ENCODE peak calls at places on chromosomes 2 and 18, in ten cellular contexts. One of them, this sample, is unnamed. For H3K4me1, the result is how much of the 10 kb centered on the place peaks cover.

GRCh38 chr2:159755788-159756187 is 42.2 kb downstream of the CD302 start:
- DNase-seq in keratinocyte: peak
- DNase-seq in IMR-90: peak
- DNase-seq in left lung: no peak
- DNase-seq in stomach: no peak
- DNase-seq in HAP-1: peak
- DNase-seq in body of pancreas: no peak
- DNase-seq in upper lobe of right lung: no peak
- DNase-seq in HCT116: peak
- DNase-seq in right lobe of liver: no peak
- DNase-seq in this sample: no peak

GRCh38 chr2:172639823-172640222 is 83.9 kb downstream of the PDK1 start:
- DNase-seq in keratinocyte: no peak
- DNase-seq in IMR-90: peak
- DNase-seq in left lung: no peak
- DNase-seq in stomach: no peak
- DNase-seq in HAP-1: no peak
- DNase-seq in body of pancreas: no peak
- DNase-seq in upper lobe of right lung: no peak
- DNase-seq in HCT116: no peak
- DNase-seq in right lobe of liver: no peak
- DNase-seq in this sample: no peak

GRCh38 chr2:225614915-225615314 is 215.4 kb downstream of the NYAP2 start:
- DNase-seq in keratinocyte: no peak
- DNase-seq in IMR-90: no peak
- DNase-seq in left lung: no peak
- DNase-seq in stomach: no peak
- DNase-seq in HAP-1: no peak
- DNase-seq in body of pancreas: no peak
- DNase-seq in upper lobe of right lung: no peak
- DNase-seq in HCT116: no peak
- DNase-seq in right lobe of liver: no peak
- DNase-seq in this sample: no peak

GRCh38 chr2:120390381-120391055 is 44.6 kb downstream of the INHBB start:
- DNase-seq in keratinocyte: no peak
- DNase-seq in IMR-90: no peak
- DNase-seq in left lung: peak
- DNase-seq in stomach: peak
- DNase-seq in HAP-1: no peak
- DNase-seq in body of pancreas: peak
- DNase-seq in upper lobe of right lung: no peak
- DNase-seq in HCT116: no peak
- DNase-seq in right lobe of liver: no peak
- DNase-seq in this sample: no peak

GRCh38 chr2:42933824-42934254 is 141.5 kb upstream of the HAAO start:
- DNase-seq in keratinocyte: no peak
- DNase-seq in IMR-90: no peak
- DNase-seq in left lung: no peak
- DNase-seq in stomach: peak
- DNase-seq in HAP-1: no peak
- DNase-seq in body of pancreas: no peak
- DNase-seq in upper lobe of right lung: no peak
- DNase-seq in HCT116: no peak
- DNase-seq in right lobe of liver: no peak
- DNase-seq in this sample: no peak

GRCh38 chr2:70412294-70413075 is 110.6 kb upstream of the FAM136A start:
- DNase-seq in keratinocyte: no peak
- DNase-seq in IMR-90: peak
- DNase-seq in left lung: no peak
- DNase-seq in stomach: no peak
- DNase-seq in HAP-1: no peak
- DNase-seq in body of pancreas: no peak
- DNase-seq in upper lobe of right lung: no peak
- DNase-seq in HCT116: no peak
- DNase-seq in right lobe of liver: no peak
- DNase-seq in this sample: no peak

GRCh38 chr2:106223347-106223746 is 29.2 kb upstream of the UXS1 start:
- DNase-seq in keratinocyte: no peak
- DNase-seq in IMR-90: no peak
- DNase-seq in left lung: no peak
- DNase-seq in stomach: no peak
- DNase-seq in HAP-1: no peak
- DNase-seq in body of pancreas: no peak
- DNase-seq in upper lobe of right lung: no peak
- DNase-seq in HCT116: no peak
- DNase-seq in right lobe of liver: no peak
- DNase-seq in this sample: no peak

GRCh38 chr2:221629478-221629877 is 57.4 kb upstream of the EPHA4 start:
- DNase-seq in keratinocyte: no peak
- DNase-seq in IMR-90: peak
- DNase-seq in left lung: no peak
- DNase-seq in stomach: no peak
- DNase-seq in HAP-1: no peak
- DNase-seq in body of pancreas: no peak
- DNase-seq in upper lobe of right lung: no peak
- DNase-seq in HCT116: peak
- DNase-seq in right lobe of liver: no peak
- DNase-seq in this sample: no peak

GRCh38 chr2:7015007-7015950 is 98.1 kb downstream of the RNF144A start:
- DNase-seq in keratinocyte: no peak
- DNase-seq in IMR-90: no peak
- DNase-seq in left lung: no peak
- DNase-seq in stomach: no peak
- DNase-seq in HAP-1: no peak
- DNase-seq in body of pancreas: no peak
- DNase-seq in upper lobe of right lung: no peak
- DNase-seq in HCT116: no peak
- DNase-seq in right lobe of liver: no peak
- DNase-seq in this sample: no peak

GRCh38 chr2:7016120-7016519 is 98.9 kb downstream of the RNF144A start:
- DNase-seq in keratinocyte: no peak
- DNase-seq in IMR-90: no peak
- DNase-seq in left lung: no peak
- DNase-seq in stomach: no peak
- DNase-seq in HAP-1: no peak
- DNase-seq in body of pancreas: no peak
- DNase-seq in upper lobe of right lung: no peak
- DNase-seq in HCT116: no peak
- DNase-seq in right lobe of liver: no peak
- DNase-seq in this sample: no peak

GRCh38 chr2:7013761-7014160 is 96.5 kb downstream of the RNF144A start:
- DNase-seq in keratinocyte: no peak
- DNase-seq in IMR-90: no peak
- DNase-seq in left lung: no peak
- DNase-seq in stomach: no peak
- DNase-seq in HAP-1: no peak
- DNase-seq in body of pancreas: no peak
- DNase-seq in upper lobe of right lung: no peak
- DNase-seq in HCT116: no peak
- DNase-seq in right lobe of liver: no peak
- DNase-seq in this sample: no peak

GRCh38 chr2:7012141-7012809 is 95.1 kb downstream of the RNF144A start:
- DNase-seq in keratinocyte: no peak
- DNase-seq in IMR-90: no peak
- DNase-seq in left lung: no peak
- DNase-seq in stomach: no peak
- DNase-seq in HAP-1: no peak
- DNase-seq in body of pancreas: no peak
- DNase-seq in upper lobe of right lung: no peak
- DNase-seq in HCT116: no peak
- DNase-seq in right lobe of liver: no peak
- DNase-seq in this sample: no peak

DNA sequence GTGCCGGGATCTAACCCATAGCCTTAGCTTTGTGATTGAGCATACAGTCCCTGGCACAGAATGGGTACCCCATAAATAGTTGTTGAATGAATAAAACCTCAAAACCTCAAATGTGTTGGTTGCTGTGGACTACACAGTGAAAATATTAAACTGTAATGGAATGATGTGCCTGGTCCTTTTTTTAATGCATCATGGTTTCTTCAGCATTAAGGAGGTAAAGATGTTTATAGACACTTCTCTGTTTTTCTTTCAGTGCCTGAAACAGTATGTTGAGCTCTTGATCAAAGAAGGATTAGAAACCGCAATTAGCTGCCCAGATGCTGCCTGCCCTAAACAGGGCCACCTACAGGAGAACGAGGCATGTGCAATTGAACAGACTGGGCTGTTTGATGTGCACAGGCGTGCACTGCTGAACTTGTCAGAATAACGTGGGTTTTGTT is 97.0 kb downstream of the RNF144A start:
- DNase-seq in keratinocyte: no peak
- DNase-seq in IMR-90: no peak
- DNase-seq in left lung: no peak
- DNase-seq in stomach: no peak
- DNase-seq in HAP-1: peak
- DNase-seq in body of pancreas: no peak
- DNase-seq in upper lobe of right lung: no peak
- DNase-seq in HCT116: peak
- DNase-seq in right lobe of liver: no peak
- DNase-seq in this sample: no peak
- H3K4me1 ChIP-seq in keratinocyte: under half
- H3K4me1 ChIP-seq in IMR-90: under half
- H3K4me1 ChIP-seq in left lung: under half
- H3K4me1 ChIP-seq in stomach: under half
- H3K4me1 ChIP-seq in HAP-1: under half
- H3K4me1 ChIP-seq in body of pancreas: half or more
- H3K4me1 ChIP-seq in upper lobe of right lung: under half
- H3K4me1 ChIP-seq in HCT116: under half
- H3K4me1 ChIP-seq in right lobe of liver: under half
- H3K4me1 ChIP-seq in this sample: under half

GRCh38 chr2:190216829-190217228 is 102.8 kb downstream of the HIBCH start:
- DNase-seq in keratinocyte: no peak
- DNase-seq in IMR-90: no peak
- DNase-seq in left lung: no peak
- DNase-seq in stomach: peak
- DNase-seq in HAP-1: peak
- DNase-seq in body of pancreas: peak
- DNase-seq in upper lobe of right lung: no peak
- DNase-seq in HCT116: no peak
- DNase-seq in right lobe of liver: peak
- DNase-seq in this sample: peak

GRCh38 chr2:190219186-190219585 is 100.4 kb downstream of the HIBCH start:
- DNase-seq in keratinocyte: no peak
- DNase-seq in IMR-90: no peak
- DNase-seq in left lung: no peak
- DNase-seq in stomach: no peak
- DNase-seq in HAP-1: no peak
- DNase-seq in body of pancreas: no peak
- DNase-seq in upper lobe of right lung: no peak
- DNase-seq in HCT116: no peak
- DNase-seq in right lobe of liver: no peak
- DNase-seq in this sample: no peak

GRCh38 chr2:190217616-190218015 is 102.0 kb downstream of the HIBCH start:
- DNase-seq in keratinocyte: no peak
- DNase-seq in IMR-90: no peak
- DNase-seq in left lung: no peak
- DNase-seq in stomach: no peak
- DNase-seq in HAP-1: no peak
- DNase-seq in body of pancreas: no peak
- DNase-seq in upper lobe of right lung: no peak
- DNase-seq in HCT116: no peak
- DNase-seq in right lobe of liver: no peak
- DNase-seq in this sample: no peak

GRCh38 chr2:190215620-190216019 is 104.0 kb downstream of the HIBCH start:
- DNase-seq in keratinocyte: no peak
- DNase-seq in IMR-90: no peak
- DNase-seq in left lung: no peak
- DNase-seq in stomach: no peak
- DNase-seq in HAP-1: peak
- DNase-seq in body of pancreas: no peak
- DNase-seq in upper lobe of right lung: no peak
- DNase-seq in HCT116: no peak
- DNase-seq in right lobe of liver: no peak
- DNase-seq in this sample: no peak

DNA sequence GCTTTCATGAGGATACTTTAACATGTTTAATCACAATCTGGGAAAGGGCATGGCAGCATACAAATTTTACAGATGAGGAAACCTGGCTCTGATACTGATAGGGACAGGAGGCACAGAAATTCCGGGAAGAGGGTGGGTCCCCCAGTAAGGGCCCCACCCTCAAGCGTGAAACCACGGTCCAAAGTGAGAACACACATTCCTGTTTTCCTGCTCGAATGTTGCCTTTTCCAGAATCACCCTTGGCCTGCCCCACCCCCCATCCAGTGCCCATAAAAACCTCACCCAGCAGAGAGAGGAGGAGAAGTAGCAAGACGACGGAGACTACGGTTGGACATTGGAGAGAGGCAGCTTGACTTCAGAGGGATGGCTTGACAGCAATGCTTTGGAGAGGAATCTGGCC is 98.2 kb downstream of the HIBCH start:
- DNase-seq in keratinocyte: no peak
- DNase-seq in IMR-90: no peak
- DNase-seq in left lung: no peak
- DNase-seq in stomach: no peak
- DNase-seq in HAP-1: no peak
- DNase-seq in body of pancreas: no peak
- DNase-seq in upper lobe of right lung: no peak
- DNase-seq in HCT116: no peak
- DNase-seq in right lobe of liver: no peak
- DNase-seq in this sample: no peak
- H3K4me1 ChIP-seq in keratinocyte: under half
- H3K4me1 ChIP-seq in IMR-90: under half
- H3K4me1 ChIP-seq in left lung: under half
- H3K4me1 ChIP-seq in stomach: under half
- H3K4me1 ChIP-seq in HAP-1: under half
- H3K4me1 ChIP-seq in body of pancreas: under half
- H3K4me1 ChIP-seq in upper lobe of right lung: under half
- H3K4me1 ChIP-seq in HCT116: under half
- H3K4me1 ChIP-seq in right lobe of liver: under half
- H3K4me1 ChIP-seq in this sample: under half

GRCh38 chr18:57004366-57005121 is 142.3 kb upstream of the BOD1L2 start:
- DNase-seq in keratinocyte: no peak
- DNase-seq in IMR-90: peak
- DNase-seq in left lung: no peak
- DNase-seq in stomach: no peak
- DNase-seq in HAP-1: no peak
- DNase-seq in body of pancreas: no peak
- DNase-seq in upper lobe of right lung: no peak
- DNase-seq in HCT116: no peak
- DNase-seq in right lobe of liver: no peak
- DNase-seq in this sample: no peak

GRCh38 chr18:57003342-57003741 is 143.5 kb upstream of the BOD1L2 start:
- DNase-seq in keratinocyte: no peak
- DNase-seq in IMR-90: no peak
- DNase-seq in left lung: no peak
- DNase-seq in stomach: no peak
- DNase-seq in HAP-1: no peak
- DNase-seq in body of pancreas: no peak
- DNase-seq in upper lobe of right lung: no peak
- DNase-seq in HCT116: no peak
- DNase-seq in right lobe of liver: no peak
- DNase-seq in this sample: no peak

GRCh38 chr18:56999823-57000222 is 147.1 kb upstream of the BOD1L2 start:
- DNase-seq in keratinocyte: no peak
- DNase-seq in IMR-90: no peak
- DNase-seq in left lung: no peak
- DNase-seq in stomach: no peak
- DNase-seq in HAP-1: no peak
- DNase-seq in body of pancreas: no peak
- DNase-seq in upper lobe of right lung: no peak
- DNase-seq in HCT116: no peak
- DNase-seq in right lobe of liver: no peak
- DNase-seq in this sample: no peak

GRCh38 chr18:56997200-56997599 is 149.7 kb upstream of the BOD1L2 start:
- DNase-seq in keratinocyte: no peak
- DNase-seq in IMR-90: no peak
- DNase-seq in left lung: no peak
- DNase-seq in stomach: no peak
- DNase-seq in HAP-1: no peak
- DNase-seq in body of pancreas: no peak
- DNase-seq in upper lobe of right lung: no peak
- DNase-seq in HCT116: no peak
- DNase-seq in right lobe of liver: no peak
- DNase-seq in this sample: no peak

DNA sequence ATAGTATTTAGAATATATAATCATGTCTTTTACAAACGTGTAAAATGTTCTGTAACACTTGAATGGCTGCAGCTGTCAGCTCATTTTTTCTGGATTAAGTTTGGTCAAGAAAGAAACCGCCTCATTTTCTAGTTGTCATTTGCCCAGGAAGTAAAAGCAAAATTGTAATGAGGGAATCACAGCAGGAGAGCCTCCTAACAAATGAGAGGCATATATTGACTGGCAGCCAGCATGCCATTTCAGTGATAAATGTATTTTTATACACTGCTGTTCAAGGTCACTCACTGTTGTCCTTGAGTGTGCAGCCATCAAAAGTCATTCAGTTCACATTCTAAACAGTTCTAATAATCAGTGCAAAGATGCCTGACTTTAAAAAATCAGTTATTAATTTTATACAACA is 144.3 kb upstream of the BOD1L2 start:
- DNase-seq in keratinocyte: no peak
- DNase-seq in IMR-90: no peak
- DNase-seq in left lung: no peak
- DNase-seq in stomach: no peak
- DNase-seq in HAP-1: no peak
- DNase-seq in body of pancreas: no peak
- DNase-seq in upper lobe of right lung: no peak
- DNase-seq in HCT116: no peak
- DNase-seq in right lobe of liver: no peak
- DNase-seq in this sample: no peak
- H3K4me1 ChIP-seq in keratinocyte: under half
- H3K4me1 ChIP-seq in IMR-90: under half
- H3K4me1 ChIP-seq in left lung: under half
- H3K4me1 ChIP-seq in stomach: under half
- H3K4me1 ChIP-seq in HAP-1: under half
- H3K4me1 ChIP-seq in body of pancreas: under half
- H3K4me1 ChIP-seq in upper lobe of right lung: under half
- H3K4me1 ChIP-seq in HCT116: under half
- H3K4me1 ChIP-seq in right lobe of liver: under half
- H3K4me1 ChIP-seq in this sample: under half

GRCh38 chr2:9984217-9984739 is 32.8 kb downstream of the GRHL1 start:
- DNase-seq in keratinocyte: peak
- DNase-seq in IMR-90: peak
- DNase-seq in left lung: no peak
- DNase-seq in stomach: no peak
- DNase-seq in HAP-1: peak
- DNase-seq in body of pancreas: no peak
- DNase-seq in upper lobe of right lung: no peak
- DNase-seq in HCT116: peak
- DNase-seq in right lobe of liver: no peak
- DNase-seq in this sample: no peak

GRCh38 chr2:9982891-9983290 is 31.4 kb downstream of the GRHL1 start:
- DNase-seq in keratinocyte: no peak
- DNase-seq in IMR-90: no peak
- DNase-seq in left lung: no peak
- DNase-seq in stomach: no peak
- DNase-seq in HAP-1: no peak
- DNase-seq in body of pancreas: no peak
- DNase-seq in upper lobe of right lung: no peak
- DNase-seq in HCT116: no peak
- DNase-seq in right lobe of liver: no peak
- DNase-seq in this sample: no peak

GRCh38 chr2:9985531-9985930 is 34.0 kb downstream of the GRHL1 start:
- DNase-seq in keratinocyte: no peak
- DNase-seq in IMR-90: no peak
- DNase-seq in left lung: no peak
- DNase-seq in stomach: no peak
- DNase-seq in HAP-1: no peak
- DNase-seq in body of pancreas: no peak
- DNase-seq in upper lobe of right lung: no peak
- DNase-seq in HCT116: no peak
- DNase-seq in right lobe of liver: no peak
- DNase-seq in this sample: no peak

GRCh38 chr2:9983413-9984216 is 32.1 kb downstream of the GRHL1 start:
- DNase-seq in keratinocyte: no peak
- DNase-seq in IMR-90: peak
- DNase-seq in left lung: no peak
- DNase-seq in stomach: no peak
- DNase-seq in HAP-1: no peak
- DNase-seq in body of pancreas: no peak
- DNase-seq in upper lobe of right lung: no peak
- DNase-seq in HCT116: no peak
- DNase-seq in right lobe of liver: no peak
- DNase-seq in this sample: no peak

GRCh38 chr2:9984861-9985480 is 33.5 kb downstream of the GRHL1 start:
- DNase-seq in keratinocyte: no peak
- DNase-seq in IMR-90: peak
- DNase-seq in left lung: no peak
- DNase-seq in stomach: no peak
- DNase-seq in HAP-1: no peak
- DNase-seq in body of pancreas: no peak
- DNase-seq in upper lobe of right lung: no peak
- DNase-seq in HCT116: no peak
- DNase-seq in right lobe of liver: no peak
- DNase-seq in this sample: no peak
- H3K4me1 ChIP-seq in keratinocyte: under half
- H3K4me1 ChIP-seq in IMR-90: under half
- H3K4me1 ChIP-seq in left lung: under half
- H3K4me1 ChIP-seq in stomach: under half
- H3K4me1 ChIP-seq in HAP-1: under half
- H3K4me1 ChIP-seq in body of pancreas: under half
- H3K4me1 ChIP-seq in upper lobe of right lung: under half
- H3K4me1 ChIP-seq in HCT116: under half
- H3K4me1 ChIP-seq in right lobe of liver: under half
- H3K4me1 ChIP-seq in this sample: under half

This sample was measured in uterus.